ENCODE peak calls at places on chromosomes 4 and X, in six cellular contexts. Q is colonic mucosa, C is neural progenitor cell, V is H7, L is uterus, A is fibroblast of lung. D is an unnamed sample.

GRCh38 chr4:2402053-2402452 is 16.4 kb downstream of the ZFYVE28 start:
- DNase-seq in A (peak), L (peak), V (peak), Q (peak), C (peak), D (peak)

GRCh38 chr4:158778712-158779111 is 9.9 kb downstream of the FNIP2 start:
- DNase-seq in L (no peak), C (no peak), A (peak), V (no peak), Q (peak), D (peak)

GRCh38 chr4:156901871-156902270 is 69.7 kb downstream of the PDGFC start:
- DNase-seq in C (no peak), Q (no peak), L (no peak), A (no peak), V (no peak), D (no peak)

GRCh38 chr4:79281577-79282359 is 44.1 kb downstream of the NAA11 start:
- DNase-seq in C (peak), Q (no peak), V (no peak), L (no peak), A (no peak), D (no peak)

GRCh38 chrX:80648023-80648422 is 161.7 kb downstream of the BRWD3 start:
- DNase-seq in Q (no peak), V (no peak), C (peak), A (no peak), L (no peak), D (no peak)

GRCh38 chrX:861335-861890 is 230.8 kb downstream of the SHOX start:
- DNase-seq in V (no peak), Q (no peak), L (no peak), A (no peak), C (no peak), D (no peak)

GRCh38 chrX:154661200-154661599 is 7.8 kb upstream of the CTAG2 start:
- DNase-seq in C (no peak), V (no peak), A (no peak), L (no peak), Q (no peak), D (no peak)

GRCh38 chrX:95662200-95662599 is 1022.4 kb upstream of the DIAPH2 start:
- DNase-seq in C (no peak), A (no peak), V (no peak), L (no peak), Q (no peak), D (no peak)

GRCh38 chrX:7065473-7065872 is 82.0 kb upstream of the STS start:
- DNase-seq in C (no peak), A (no peak), V (no peak), L (no peak), Q (no peak), D (no peak)

DNA sequence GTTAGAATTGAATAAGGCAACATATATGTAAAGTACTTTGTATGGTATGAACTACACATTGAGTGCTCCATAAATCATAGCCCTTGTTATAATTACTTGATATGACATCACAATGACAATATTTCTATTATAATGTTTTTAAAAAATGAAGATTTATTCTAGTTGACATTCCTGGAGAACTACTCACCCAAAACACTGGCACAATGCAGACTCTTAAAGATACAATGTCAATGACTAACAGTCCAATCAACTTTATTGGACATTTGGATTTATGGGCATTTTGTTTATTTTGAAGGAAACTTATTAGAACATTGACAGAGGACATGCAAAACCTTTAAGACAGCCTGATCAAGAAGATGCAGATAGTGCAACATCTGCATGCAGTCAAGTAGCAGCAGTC is 55.3 kb downstream of the ASB9 start:
- DNase-seq in L (no peak), Q (no peak), V (no peak), A (no peak), C (no peak), D (no peak)
- H3K4me3 ChIP-seq in L (no peak), Q (no peak), V (no peak), A (no peak), C (no peak), D (no peak)

DNA sequence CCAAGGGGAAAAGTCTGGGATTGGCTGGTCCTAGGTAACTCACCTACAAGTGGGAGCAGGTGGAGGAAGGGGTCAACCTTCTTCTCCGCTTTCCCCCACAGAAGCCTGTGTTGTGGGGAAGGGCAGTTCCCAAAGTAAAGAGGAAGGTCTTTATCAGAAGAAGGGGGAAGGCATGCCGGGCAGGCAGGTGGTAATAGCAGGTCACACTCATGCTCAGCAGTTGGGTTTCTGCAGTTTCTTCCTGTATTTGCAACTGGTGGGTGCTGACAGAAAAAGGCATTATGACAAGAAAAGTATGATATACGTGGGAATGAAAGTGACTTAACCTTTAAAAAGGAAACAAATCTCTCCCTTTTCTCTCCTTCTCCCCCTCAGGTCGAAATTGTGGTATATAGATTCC is 3.6 kb downstream of the MTMR1 start:
- DNase-seq in L (no peak), A (no peak), C (no peak), Q (no peak), V (no peak), D (no peak)
- H3K4me3 ChIP-seq in L (no peak), A (no peak), C (no peak), Q (no peak), V (no peak), D (no peak)

GRCh38 chr4:148447672-148448071 is 5.5 kb upstream of the NR3C2 start:
- DNase-seq in A (no peak), L (peak), C (peak), Q (peak), V (peak), D (no peak)
- H3K4me3 ChIP-seq in A (no peak), L (no peak), C (no peak), Q (no peak), V (no peak), D (no peak)

DNA sequence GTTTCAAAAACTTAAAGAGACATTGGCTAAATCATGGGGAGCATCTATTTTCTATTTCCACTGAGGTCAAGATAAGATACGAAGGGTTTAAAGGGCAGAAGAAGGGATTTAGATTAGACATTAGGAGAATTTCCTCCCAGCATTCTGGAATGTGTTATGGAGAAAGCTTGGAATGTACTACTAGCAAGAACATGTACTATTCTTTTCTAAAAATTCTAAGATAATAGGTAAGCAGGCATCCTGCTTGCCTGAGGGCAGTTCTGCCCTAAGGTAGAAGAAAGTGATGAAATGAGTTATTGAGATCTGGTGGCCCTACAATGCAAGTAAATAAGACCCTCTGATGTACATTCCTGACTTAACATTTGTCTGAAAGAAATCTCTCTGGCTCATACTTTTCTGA is 279.2 kb downstream of the NR3C2 start:
- DNase-seq in A (no peak), L (no peak), C (no peak), V (no peak), Q (no peak), D (no peak)
- H3K4me3 ChIP-seq in A (no peak), L (no peak), C (no peak), V (no peak), Q (no peak), D (no peak)

GRCh38 chrX:65673857-65674350 is 6.5 kb downstream of the MSN start:
- DNase-seq in C (no peak), Q (no peak), V (no peak), L (no peak), A (no peak), D (no peak)
- H3K4me3 ChIP-seq in C (no peak), Q (no peak), V (no peak), L (no peak), A (peak), D (no peak)

GRCh38 chrX:101390664-101391525 is at the start of gene RPL36A:
- DNase-seq in V (peak), A (peak), C (peak), L (peak), Q (peak), D (peak)
- H3K4me3 ChIP-seq in V (peak), A (peak), C (peak), L (peak), Q (peak), D (peak)